ENCODE peak calls at places on chromosomes 7 and 10, in eight cellular contexts. One of them, this sample, is unnamed.

GRCh38 chr10:49037187-49037586 is 78.1 kb downstream of the VSTM4 start:
- DNase-seq in right lobe of liver: no peak
- DNase-seq in AG09319: peak; percentile 87
- DNase-seq in heart right ventricle: no peak
- DNase-seq in GM12865: no peak
- DNase-seq in activated CD8-positive, alpha-beta memory T cell treated with anti-CD3 and anti-CD28 coated beads, Interleukin-2, amount 50 U/mL, for 4 hours: no peak
- DNase-seq in M059J: peak; percentile 52
- DNase-seq in progenitor cell of endocrine pancreas: no peak
- DNase-seq in this sample: no peak

GRCh38 chr7:7177044-7177517 is 5.3 kb upstream of the C1GALT1 start:
- DNase-seq in progenitor cell of endocrine pancreas: no peak
- DNase-seq in AG09319: no peak
- DNase-seq in GM12865: no peak
- DNase-seq in M059J: peak; percentile 97
- DNase-seq in heart right ventricle: no peak
- DNase-seq in right lobe of liver: no peak
- DNase-seq in activated CD8-positive, alpha-beta memory T cell treated with anti-CD3 and anti-CD28 coated beads, Interleukin-2, amount 50 U/mL, for 4 hours: no peak
- DNase-seq in this sample: no peak

GRCh38 chr7:110090113-110090820 is 1000.7 kb upstream of the LRRN3 start:
- DNase-seq in activated CD8-positive, alpha-beta memory T cell treated with anti-CD3 and anti-CD28 coated beads, Interleukin-2, amount 50 U/mL, for 4 hours: no peak
- DNase-seq in heart right ventricle: no peak
- DNase-seq in GM12865: peak; percentile 41
- DNase-seq in M059J: peak; percentile 4
- DNase-seq in progenitor cell of endocrine pancreas: no peak
- DNase-seq in right lobe of liver: no peak
- DNase-seq in AG09319: no peak
- DNase-seq in this sample: no peak

GRCh38 chr7:102935450-102936110 is 22.8 kb downstream of the LRRC17 start:
- DNase-seq in M059J: no peak
- DNase-seq in progenitor cell of endocrine pancreas: no peak
- DNase-seq in AG09319: no peak
- DNase-seq in heart right ventricle: no peak
- DNase-seq in GM12865: no peak
- DNase-seq in activated CD8-positive, alpha-beta memory T cell treated with anti-CD3 and anti-CD28 coated beads, Interleukin-2, amount 50 U/mL, for 4 hours: no peak
- DNase-seq in right lobe of liver: no peak
- DNase-seq in this sample: no peak

GRCh38 chr7:53252539-53252938 is 217.1 kb downstream of the POM121L12 start:
- DNase-seq in AG09319: no peak
- DNase-seq in activated CD8-positive, alpha-beta memory T cell treated with anti-CD3 and anti-CD28 coated beads, Interleukin-2, amount 50 U/mL, for 4 hours: no peak
- DNase-seq in right lobe of liver: no peak
- DNase-seq in GM12865: no peak
- DNase-seq in heart right ventricle: no peak
- DNase-seq in progenitor cell of endocrine pancreas: no peak
- DNase-seq in M059J: no peak
- DNase-seq in this sample: no peak

GRCh38 chr7:68364871-68365625 is 1233.2 kb upstream of the AUTS2 start:
- DNase-seq in AG09319: no peak
- DNase-seq in progenitor cell of endocrine pancreas: no peak
- DNase-seq in activated CD8-positive, alpha-beta memory T cell treated with anti-CD3 and anti-CD28 coated beads, Interleukin-2, amount 50 U/mL, for 4 hours: no peak
- DNase-seq in GM12865: no peak
- DNase-seq in M059J: peak; percentile 63
- DNase-seq in heart right ventricle: no peak
- DNase-seq in right lobe of liver: no peak
- DNase-seq in this sample: no peak

GRCh38 chr10:114103286-114103685 is 59.6 kb downstream of the ADRB1 start:
- DNase-seq in AG09319: peak; percentile 31
- DNase-seq in heart right ventricle: no peak
- DNase-seq in activated CD8-positive, alpha-beta memory T cell treated with anti-CD3 and anti-CD28 coated beads, Interleukin-2, amount 50 U/mL, for 4 hours: no peak
- DNase-seq in right lobe of liver: no peak
- DNase-seq in GM12865: peak; percentile 65
- DNase-seq in progenitor cell of endocrine pancreas: no peak
- DNase-seq in M059J: peak; percentile 65
- DNase-seq in this sample: peak; percentile 28

GRCh38 chr7:43758029-43758860 is at the start of gene BLVRA:
- DNase-seq in activated CD8-positive, alpha-beta memory T cell treated with anti-CD3 and anti-CD28 coated beads, Interleukin-2, amount 50 U/mL, for 4 hours: peak; percentile 70
- DNase-seq in AG09319: no peak
- DNase-seq in GM12865: peak; percentile 72
- DNase-seq in M059J: peak; percentile 49
- DNase-seq in progenitor cell of endocrine pancreas: peak; percentile 57
- DNase-seq in right lobe of liver: peak; percentile 73
- DNase-seq in heart right ventricle: peak; percentile 72
- DNase-seq in this sample: peak; percentile 45

GRCh38 chr7:28957822-28958234 is 302 bp downstream of the TRIL start:
- DNase-seq in heart right ventricle: no peak
- DNase-seq in progenitor cell of endocrine pancreas: peak; percentile 16
- DNase-seq in activated CD8-positive, alpha-beta memory T cell treated with anti-CD3 and anti-CD28 coated beads, Interleukin-2, amount 50 U/mL, for 4 hours: no peak
- DNase-seq in GM12865: no peak
- DNase-seq in M059J: no peak
- DNase-seq in AG09319: no peak
- DNase-seq in right lobe of liver: no peak
- DNase-seq in this sample: no peak

GRCh38 chr10:120614685-120615084 is 157.7 kb downstream of the PLPP4 start:
- DNase-seq in AG09319: no peak
- DNase-seq in heart right ventricle: no peak
- DNase-seq in M059J: peak; percentile 43
- DNase-seq in progenitor cell of endocrine pancreas: no peak
- DNase-seq in activated CD8-positive, alpha-beta memory T cell treated with anti-CD3 and anti-CD28 coated beads, Interleukin-2, amount 50 U/mL, for 4 hours: no peak
- DNase-seq in GM12865: no peak
- DNase-seq in right lobe of liver: no peak
- DNase-seq in this sample: no peak

GRCh38 chr7:37277513-37277912 is 171.2 kb downstream of the ELMO1 start:
- DNase-seq in heart right ventricle: no peak
- DNase-seq in GM12865: no peak
- DNase-seq in right lobe of liver: no peak
- DNase-seq in M059J: peak; percentile 4
- DNase-seq in progenitor cell of endocrine pancreas: no peak
- DNase-seq in AG09319: no peak
- DNase-seq in activated CD8-positive, alpha-beta memory T cell treated with anti-CD3 and anti-CD28 coated beads, Interleukin-2, amount 50 U/mL, for 4 hours: no peak
- DNase-seq in this sample: no peak

GRCh38 chr10:44520651-44521050 is 135.8 kb upstream of the CXCL12 start:
- DNase-seq in right lobe of liver: no peak
- DNase-seq in M059J: peak; percentile 38
- DNase-seq in activated CD8-positive, alpha-beta memory T cell treated with anti-CD3 and anti-CD28 coated beads, Interleukin-2, amount 50 U/mL, for 4 hours: no peak
- DNase-seq in progenitor cell of endocrine pancreas: no peak
- DNase-seq in heart right ventricle: no peak
- DNase-seq in GM12865: no peak
- DNase-seq in AG09319: no peak
- DNase-seq in this sample: no peak

GRCh38 chr7:98867271-98867701 is 2.5 kb downstream of the TMEM130 start:
- DNase-seq in M059J: peak; percentile 36
- DNase-seq in progenitor cell of endocrine pancreas: no peak
- DNase-seq in activated CD8-positive, alpha-beta memory T cell treated with anti-CD3 and anti-CD28 coated beads, Interleukin-2, amount 50 U/mL, for 4 hours: no peak
- DNase-seq in AG09319: no peak
- DNase-seq in right lobe of liver: no peak
- DNase-seq in heart right ventricle: no peak
- DNase-seq in GM12865: no peak
- DNase-seq in this sample: no peak

GRCh38 chr7:27149817-27150567 is 2.4 kb downstream of the HOXA3 start:
- DNase-seq in GM12865: no peak
- DNase-seq in heart right ventricle: no peak
- DNase-seq in AG09319: no peak
- DNase-seq in right lobe of liver: no peak
- DNase-seq in M059J: peak; percentile 45
- DNase-seq in progenitor cell of endocrine pancreas: no peak
- DNase-seq in activated CD8-positive, alpha-beta memory T cell treated with anti-CD3 and anti-CD28 coated beads, Interleukin-2, amount 50 U/mL, for 4 hours: no peak
- DNase-seq in this sample: no peak

GRCh38 chr10:79244841-79245504 is 102.3 kb upstream of the PPIF start:
- DNase-seq in right lobe of liver: no peak
- DNase-seq in heart right ventricle: no peak
- DNase-seq in activated CD8-positive, alpha-beta memory T cell treated with anti-CD3 and anti-CD28 coated beads, Interleukin-2, amount 50 U/mL, for 4 hours: no peak
- DNase-seq in GM12865: peak; percentile 93
- DNase-seq in M059J: no peak
- DNase-seq in AG09319: no peak
- DNase-seq in progenitor cell of endocrine pancreas: no peak
- DNase-seq in this sample: peak; percentile 65

This sample was measured in T-helper 1 cell.